ENCODE peak calls at places on chromosomes 3 and 15, in seven cellular contexts. Y is K562, H is GM12878, T is HCT116, S is H1, I is HepG2, K is SK-N-SH. P is an unnamed sample.

GRCh38 chr15:91711384-91712082 is 142.0 kb upstream of the SLCO3A1 start:
- DNase-seq in Y (no peak), H (no peak), T (no peak), S (no peak), I (no peak), K (no peak), P (no peak)

GRCh38 chr3:10560060-10560861 is 54.9 kb upstream of the ATP2B2 start:
- DNase-seq in Y (no peak), H (no peak), T (no peak), S (peak; percentile 16), I (no peak), K (no peak), P (no peak)

GRCh38 chr3:141399979-141400971 is 32.0 kb downstream of the ZBTB38 start:
- DNase-seq in Y (no peak), H (no peak), T (no peak), S (no peak), I (peak; percentile 97), K (no peak), P (no peak)

GRCh38 chr3:43153189-43154083 is 47.6 kb upstream of the POMGNT2 start:
- DNase-seq in Y (no peak), H (no peak), T (no peak), S (no peak), I (no peak), K (no peak), P (no peak)

GRCh38 chr3:4693620-4694019 is 200.5 kb downstream of the ITPR1 start:
- DNase-seq in Y (no peak), H (peak; percentile 24), T (no peak), S (no peak), I (no peak), K (no peak), P (no peak)

GRCh38 chr15:57772223-57772957 is 65.9 kb downstream of the POLR2M start:
- DNase-seq in Y (no peak), H (no peak), T (no peak), S (no peak), I (no peak), K (no peak), P (no peak)

GRCh38 chr3:53804697-53805462 is 41.3 kb downstream of the CHDH start:
- DNase-seq in Y (no peak), H (no peak), T (peak; percentile 8), S (no peak), I (no peak), K (peak; percentile 40), P (no peak)

GRCh38 chr3:8739757-8740508 is 6.3 kb downstream of the CAV3 start:
- DNase-seq in Y (no peak), H (no peak), T (peak; percentile 85), S (no peak), I (peak; percentile 16), K (no peak), P (no peak)

GRCh38 chr3:152404976-152405375 is 136.2 kb downstream of the MBNL1 start:
- DNase-seq in Y (no peak), H (no peak), T (no peak), S (no peak), I (no peak), K (no peak), P (no peak)

GRCh38 chr3:58078610-58079009 is 70.4 kb downstream of the FLNB start:
- DNase-seq in Y (no peak), H (no peak), T (no peak), S (no peak), I (no peak), K (no peak), P (no peak)

DNA sequence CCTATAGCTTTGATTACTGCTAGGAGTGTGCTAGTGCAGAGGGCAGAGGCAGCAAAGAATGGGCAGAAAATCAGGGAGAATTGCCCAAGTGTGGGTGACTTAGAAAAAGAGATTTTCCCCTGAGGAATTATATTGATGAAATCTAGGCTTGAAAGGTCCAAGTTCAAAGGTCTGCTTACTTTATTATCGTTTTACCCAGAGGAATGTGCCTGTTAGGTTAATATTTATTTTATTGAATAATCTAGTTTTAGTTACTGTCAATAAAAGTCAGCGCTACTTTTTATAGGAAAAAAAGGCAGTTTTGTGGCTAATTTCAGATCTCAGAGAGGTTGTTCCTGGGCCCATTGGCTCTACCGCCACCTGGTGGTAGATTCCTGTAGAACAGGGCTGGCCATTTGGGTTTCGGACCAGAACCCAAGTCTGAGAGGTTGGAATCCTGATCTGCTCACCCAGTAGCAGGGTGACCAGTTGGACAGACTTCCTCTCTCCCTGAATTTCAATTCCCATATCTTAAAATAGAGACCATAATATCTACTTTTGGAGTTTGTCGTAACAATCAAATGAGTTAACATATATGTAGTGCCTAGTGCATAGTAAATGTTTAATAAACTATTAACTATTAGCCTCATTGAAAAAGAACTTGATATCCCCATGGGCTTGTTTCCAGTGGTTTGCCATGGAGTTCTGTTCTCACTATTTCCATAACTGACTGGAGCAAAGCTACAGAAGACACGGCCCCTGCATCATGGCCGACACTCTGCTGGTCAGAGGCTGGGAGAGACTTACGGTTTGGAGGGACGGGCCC is 62.7 kb upstream of the ZNF148 start:
- DNase-seq in Y (peak; percentile 53), H (no peak), T (peak; percentile 29), S (peak; percentile 90), I (peak; percentile 32), K (peak; percentile 54), P (peak; percentile 57)
- TF ChIP-seq JUND in Y (no peak), H (no peak), T (no peak), S (no peak), I (no peak), K (no peak), P (no peak)

GRCh38 chr3:23938657-23939056 is 6.4 kb upstream of the NR1D2 start:
- DNase-seq in Y (peak; percentile 23), H (no peak), T (no peak), S (no peak), I (no peak), K (peak; percentile 42), P (no peak)
- TF ChIP-seq JUND in Y (no peak), H (no peak), T (no peak), S (no peak), I (no peak), K (no peak), P (no peak)

DNA sequence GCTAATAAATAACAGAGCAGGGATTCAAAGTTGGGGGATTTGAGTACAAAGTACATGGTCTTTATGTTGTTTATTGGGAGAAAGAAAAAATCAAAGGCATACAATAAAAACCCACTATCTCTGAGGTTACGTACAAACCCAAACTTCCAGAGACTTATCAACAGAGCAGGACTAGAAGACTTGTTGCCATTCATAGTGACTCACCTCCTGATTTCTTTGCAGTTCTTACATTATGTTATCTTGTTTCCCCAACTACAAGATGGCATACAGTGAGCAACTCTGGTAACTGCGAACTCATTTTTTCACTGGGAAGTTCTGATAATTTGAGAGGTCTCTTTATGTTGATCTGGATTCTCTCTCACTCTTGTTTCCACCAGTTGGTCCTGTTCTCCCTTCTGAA is 80.6 kb upstream of the ETV5 start:
- DNase-seq in Y (no peak), H (no peak), T (no peak), S (no peak), I (peak; percentile 11), K (no peak), P (no peak)
- TF ChIP-seq JUND in Y (peak; percentile 34), H (no peak), T (no peak), S (no peak), I (no peak), K (no peak), P (no peak)

DNA sequence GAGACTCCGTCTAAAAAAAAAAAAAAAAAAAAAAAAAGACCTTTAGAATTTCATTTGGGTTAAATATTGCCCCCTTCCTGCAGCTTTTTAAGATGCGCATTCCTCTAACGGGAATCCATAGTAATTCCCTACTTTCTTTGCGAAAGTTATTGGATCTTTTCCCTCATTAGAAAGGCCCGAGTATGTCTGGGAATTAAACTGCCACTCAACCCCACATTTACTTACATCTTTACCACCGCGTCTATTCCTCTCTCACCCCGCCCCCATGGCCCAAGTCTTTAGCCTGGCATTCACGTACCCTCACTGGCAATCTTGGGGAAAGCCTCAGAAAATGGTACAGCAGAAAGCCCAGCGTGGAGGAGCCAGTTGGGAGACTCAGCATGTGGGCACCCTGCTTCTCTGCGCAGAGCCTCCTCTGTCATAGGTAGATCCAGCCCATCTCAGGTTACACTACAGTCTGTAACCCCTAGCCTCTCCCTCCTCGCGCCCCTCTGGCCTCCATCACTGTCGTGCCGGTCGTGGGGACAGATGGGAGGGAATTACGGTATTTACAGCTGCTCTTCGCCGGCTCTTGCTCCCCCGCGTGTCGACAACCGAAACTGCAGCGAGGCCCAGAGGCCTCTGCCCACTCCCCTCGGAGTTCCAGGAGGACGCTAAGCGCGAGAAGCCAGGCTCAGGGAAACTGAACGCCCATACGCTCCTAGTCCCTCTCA is 6.4 kb upstream of the ANKDD1A start:
- DNase-seq in Y (peak; percentile 77), H (no peak), T (no peak), S (peak; percentile 96), I (peak; percentile 22), K (peak; percentile 48), P (no peak)
- TF ChIP-seq JUND in Y (no peak), H (no peak), T (no peak), S (no peak), I (no peak), K (no peak), P (no peak)

DNA sequence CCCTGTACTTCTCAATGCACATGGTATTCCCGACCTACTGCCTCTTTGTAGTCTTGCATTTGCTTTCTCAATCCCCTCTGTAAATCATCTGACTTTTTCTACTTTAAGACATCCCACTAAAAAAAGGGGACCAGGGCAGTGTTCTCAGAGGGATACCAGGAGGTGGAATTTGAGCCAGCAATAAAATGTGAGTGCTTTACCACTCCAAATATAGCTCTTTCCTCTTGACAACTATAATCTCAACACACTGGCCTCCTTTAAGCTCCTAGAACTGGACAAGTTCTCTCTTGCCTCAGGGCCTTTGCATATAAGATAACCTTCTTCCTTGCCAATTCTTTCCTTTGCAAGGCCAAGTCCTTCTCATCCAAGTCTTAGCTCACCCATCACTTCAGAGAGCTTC is 93.5 kb downstream of the PRICKLE2 start:
- DNase-seq in Y (no peak), H (no peak), T (no peak), S (no peak), I (no peak), K (no peak), P (no peak)
- TF ChIP-seq JUND in Y (no peak), H (no peak), T (no peak), S (no peak), I (no peak), K (no peak), P (no peak)

DNA sequence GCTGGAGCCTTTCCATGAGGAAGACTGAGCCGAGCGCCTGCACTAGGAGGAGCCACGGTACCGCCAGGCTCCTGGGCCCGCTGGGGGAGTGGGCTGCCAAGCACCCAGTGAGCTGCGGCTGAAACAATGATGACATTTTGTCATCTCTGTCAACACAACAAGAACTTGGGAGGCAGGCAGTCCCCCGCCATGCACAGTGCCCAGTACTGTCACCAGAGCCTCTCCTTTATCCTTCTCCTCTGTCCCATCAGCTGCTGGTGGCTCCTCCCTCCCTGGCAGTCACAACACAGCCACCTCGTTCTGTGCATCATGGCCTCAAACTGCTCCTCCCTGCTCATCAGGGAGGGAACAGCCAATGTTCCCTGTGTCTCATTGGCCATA is 34.0 kb upstream of the PCSK6 start:
- DNase-seq in Y (no peak), H (no peak), T (no peak), S (peak; percentile 34), I (peak; percentile 55), K (peak; percentile 9), P (no peak)
- TF ChIP-seq JUND in Y (no peak), H (no peak), T (no peak), S (no peak), I (no peak), K (no peak), P (no peak)

GRCh38 chr3:169811606-169812123 is 1.0 kb upstream of the LRRIQ4 start:
- DNase-seq in Y (no peak), H (no peak), T (no peak), S (no peak), I (no peak), K (no peak), P (no peak)
- TF ChIP-seq JUND in Y (no peak), H (no peak), T (no peak), S (no peak), I (no peak), K (peak; percentile 17), P (no peak)